ENCODE peak calls at places on chromosomes 11 and 22, in six cellular contexts. Z is activated naive CD4-positive, alpha-beta T cell; N is M059J; E is osteocyte; H is MV-4-11; P is SW 1271. C is an unnamed sample.
A peak's percentile ranks its signal among the peaks of the same experiment; 100 is the strongest.

GRCh38 chr11:120834686-120835225 is 189.1 kb upstream of the TBCEL start:
- DNase-seq in Z (no peak), N (no peak), E (no peak), H (no peak), P (no peak), C (no peak)

GRCh38 chr11:10777806-10778205 is 26.8 kb downstream of the CTR9 start:
- DNase-seq in Z (no peak), N (no peak), E (no peak), H (peak; percentile 86), P (no peak), C (no peak)

GRCh38 chr11:47220401-47220821 is 5.6 kb downstream of the DDB2 start:
- DNase-seq in Z (no peak), N (peak; percentile 89), E (no peak), H (no peak), P (peak; percentile 61), C (no peak)

GRCh38 chr11:134248910-134249480 is 4.2 kb downstream of the THYN1 start:
- DNase-seq in Z (no peak), N (no peak), E (no peak), H (peak; percentile 69), P (no peak), C (no peak)

GRCh38 chr11:110430267-110431211 is 791 bp downstream of the FDX1 start:
- DNase-seq in Z (peak; percentile 52), N (peak; percentile 37), E (no peak), H (no peak), P (peak; percentile 59), C (peak; percentile 74)

GRCh38 chr11:2271077-2271326 is 614 bp upstream of the ASCL2 start:
- DNase-seq in Z (no peak), N (no peak), E (no peak), H (peak; percentile 22), P (no peak), C (peak; percentile 68)

GRCh38 chr22:26608129-26608528 is 9.7 kb downstream of the CRYBB1 start:
- DNase-seq in Z (no peak), N (no peak), E (no peak), H (no peak), P (no peak), C (no peak)

GRCh38 chr11:133821776-133822175 is 23.5 kb downstream of the SPATA19 start:
- DNase-seq in Z (no peak), N (peak; percentile 14), E (peak; percentile 69), H (peak; percentile 56), P (no peak), C (peak; percentile 70)

C was measured in coronary artery.